ENCODE peak calls at places on chromosomes 6 and 20, in seven cellular contexts. D is HFFc6; C is AG10803; E is KBM-7; R is NCI-H510A treated with DMSO at 0.1 percent for 48 hours; X is cardiac fibroblast; Z is activated T-helper 1 cell treated with anti-CD3 and anti-CD28 coated beads, Interleukin-2, amount 50 U/mL, for 16 hours. F is an unnamed sample.
A peak's percentile ranks its signal among the peaks of the same experiment; 100 is the strongest.

GRCh38 chr6:32973934-32974333 is 5.5 kb downstream of the BRD2 start:
- DNase-seq in E (peak; percentile 66), Z (no peak), C (peak; percentile 44), R (no peak), D (peak; percentile 66), X (peak; percentile 74), F (peak; percentile 29)

GRCh38 chr6:113299526-113299925 is 557.6 kb upstream of the MARCKS start:
- DNase-seq in R (no peak), Z (no peak), X (peak; percentile 45), D (no peak), E (no peak), C (no peak), F (no peak)

GRCh38 chr20:56447227-56447626 is 21.2 kb upstream of the RTF2 start:
- DNase-seq in D (no peak), R (no peak), C (no peak), X (no peak), Z (no peak), E (no peak), F (no peak)

GRCh38 chr6:43588194-43588593 is 12.2 kb downstream of the POLH start:
- DNase-seq in D (no peak), R (no peak), E (no peak), X (no peak), Z (no peak), C (no peak), F (no peak)

GRCh38 chr6:89657445-89658158 is 19.1 kb upstream of the LYRM2 start:
- DNase-seq in R (no peak), X (no peak), E (no peak), Z (no peak), D (no peak), C (no peak), F (no peak)

GRCh38 chr6:35601331-35602132 is 87.2 kb downstream of the FKBP5 start:
- DNase-seq in E (no peak), C (peak; percentile 83), Z (peak; percentile 15), R (no peak), X (peak; percentile 93), D (peak; percentile 94), F (peak; percentile 72)

GRCh38 chr6:111661541-111662041 is 55.9 kb upstream of the TRAF3IP2 start:
- DNase-seq in C (no peak), D (no peak), E (no peak), X (no peak), Z (no peak), R (peak; percentile 11), F (no peak)

GRCh38 chr20:45303586-45304463 is 2.8 kb upstream of the RBPJL start:
- DNase-seq in Z (no peak), C (no peak), D (no peak), E (no peak), R (no peak), X (no peak), F (no peak)

GRCh38 chr6:48200874-48201273 is 89.9 kb upstream of the PTCHD4 start:
- DNase-seq in X (peak; percentile 6), Z (no peak), E (no peak), R (no peak), D (no peak), C (no peak), F (no peak)

GRCh38 chr20:10611357-10611756 is 62.4 kb downstream of the JAG1 start:
- DNase-seq in X (peak; percentile 61), R (no peak), D (peak; percentile 27), E (no peak), Z (no peak), C (peak; percentile 50), F (no peak)

GRCh38 chr6:36962874-36963273 is 8.3 kb downstream of the PI16 start:
- DNase-seq in C (no peak), X (peak; percentile 80), D (peak; percentile 22), R (peak; percentile 24), Z (peak; percentile 55), E (peak; percentile 96), F (peak; percentile 74)

GRCh38 chr6:17725083-17725482 is 18.4 kb upstream of the NUP153 start:
- DNase-seq in R (no peak), E (peak; percentile 91), D (no peak), X (peak; percentile 87), Z (no peak), C (peak; percentile 27), F (no peak)

GRCh38 chr6:2589171-2589661 is 161.5 kb downstream of the MYLK4 start:
- DNase-seq in D (no peak), E (no peak), X (no peak), Z (no peak), C (no peak), R (no peak), F (no peak)

GRCh38 chr6:158954778-158955177 is 45.2 kb downstream of the RSPH3 start:
- DNase-seq in C (no peak), X (no peak), R (no peak), D (no peak), E (no peak), Z (no peak), F (no peak)

GRCh38 chr6:165245287-165245686 is 64.1 kb downstream of the C6orf118 start:
- DNase-seq in C (peak; percentile 49), D (no peak), R (peak; percentile 0), X (peak; percentile 63), Z (no peak), E (peak; percentile 0), F (no peak)

GRCh38 chr6:32151885-32152311 is at the start of gene PRRT1:
- DNase-seq in D (no peak), X (no peak), C (no peak), E (no peak), Z (no peak), R (no peak), F (no peak)

GRCh38 chr6:40352006-40352405 is 235.2 kb downstream of the LRFN2 start:
- DNase-seq in R (no peak), X (no peak), D (no peak), C (no peak), E (no peak), Z (no peak), F (no peak)

GRCh38 chr6:2157441-2158127 is 87.8 kb downstream of the GMDS start:
- DNase-seq in Z (no peak), X (peak; percentile 85), E (no peak), D (peak; percentile 78), R (no peak), C (peak; percentile 97), F (no peak)

GRCh38 chr6:54654376-54654775 is 192.2 kb upstream of the FAM83B start:
- DNase-seq in E (no peak), Z (no peak), R (no peak), C (no peak), D (no peak), X (no peak), F (no peak)

GRCh38 chr20:34651200-34651599 is 25.7 kb downstream of the PIGU start:
- DNase-seq in E (no peak), C (no peak), R (no peak), X (no peak), D (no peak), Z (no peak), F (no peak)

GRCh38 chr6:149075616-149076354 is 241.7 kb upstream of the TAB2 start:
- DNase-seq in D (no peak), Z (no peak), C (peak; percentile 24), E (no peak), X (peak; percentile 46), R (peak; percentile 3), F (no peak)

GRCh38 chr6:113596477-113596876 is 260.7 kb upstream of the MARCKS start:
- DNase-seq in R (no peak), D (no peak), X (no peak), Z (no peak), C (no peak), E (no peak), F (no peak)

GRCh38 chr6:155033021-155033801 is 38.1 kb downstream of the TIAM2 start:
- DNase-seq in X (no peak), E (no peak), R (no peak), D (no peak), Z (no peak), C (peak; percentile 24), F (no peak)

GRCh38 chr20:31537116-31537858 is 23.0 kb downstream of the HM13 start:
- DNase-seq in D (no peak), Z (no peak), R (no peak), E (no peak), C (no peak), X (no peak), F (no peak)

GRCh38 chr20:32524871-32525501 is 60.1 kb downstream of the NOL4L start:
- DNase-seq in Z (no peak), X (peak; percentile 32), R (peak; percentile 38), C (no peak), E (no peak), D (no peak), F (no peak)

GRCh38 chr6:34560366-34561226 is 4.5 kb upstream of the SPDEF start:
- DNase-seq in R (peak; percentile 77), C (peak; percentile 17), E (no peak), Z (no peak), X (peak; percentile 52), D (peak; percentile 16), F (no peak)

GRCh38 chr6:53465732-53466131 is 79.2 kb downstream of the GCLC start:
- DNase-seq in C (no peak), D (no peak), R (no peak), Z (no peak), X (peak; percentile 61), E (no peak), F (no peak)